ENCODE peak calls at places on chromosomes 11 and 22, in nine cellular contexts. One of them, this sample, is unnamed.

GRCh38 chr11:69217276-69218105 is 61.8 kb downstream of the SMIM38 start:
- DNase-seq in CD8-positive, alpha-beta memory T cell: no peak
- DNase-seq in fibroblast of villous mesenchyme: no peak
- DNase-seq in G401: peak; percentile 68
- DNase-seq in activated naive CD4-positive, alpha-beta T cell treated with anti-CD3 and anti-CD28 coated beads, Interleukin-2, amount 50 U/mL, for 16 hours: peak; percentile 9
- DNase-seq in EL: no peak
- DNase-seq in WTC11: peak; percentile 9
- DNase-seq in left lung: no peak
- DNase-seq in HT1080: no peak
- DNase-seq in this sample: peak; percentile 1

GRCh38 chr11:86041975-86042378 is 26.9 kb downstream of the PICALM start:
- DNase-seq in CD8-positive, alpha-beta memory T cell: peak; percentile 37
- DNase-seq in fibroblast of villous mesenchyme: peak; percentile 94
- DNase-seq in G401: peak; percentile 90
- DNase-seq in activated naive CD4-positive, alpha-beta T cell treated with anti-CD3 and anti-CD28 coated beads, Interleukin-2, amount 50 U/mL, for 16 hours: peak; percentile 14
- DNase-seq in EL: peak; percentile 93
- DNase-seq in WTC11: peak; percentile 63
- DNase-seq in left lung: no peak
- DNase-seq in HT1080: peak; percentile 84
- DNase-seq in this sample: peak; percentile 37

GRCh38 chr11:95108671-95109551 is 19.3 kb downstream of the ENDOD1 start:
- DNase-seq in CD8-positive, alpha-beta memory T cell: no peak
- DNase-seq in fibroblast of villous mesenchyme: peak; percentile 83
- DNase-seq in G401: peak; percentile 68
- DNase-seq in activated naive CD4-positive, alpha-beta T cell treated with anti-CD3 and anti-CD28 coated beads, Interleukin-2, amount 50 U/mL, for 16 hours: no peak
- DNase-seq in EL: peak; percentile 36
- DNase-seq in WTC11: no peak
- DNase-seq in left lung: no peak
- DNase-seq in HT1080: peak; percentile 84
- DNase-seq in this sample: no peak

GRCh38 chr22:37749831-37750595 is 53.2 kb downstream of the TRIOBP start:
- DNase-seq in CD8-positive, alpha-beta memory T cell: no peak
- DNase-seq in fibroblast of villous mesenchyme: peak; percentile 72
- DNase-seq in G401: no peak
- DNase-seq in activated naive CD4-positive, alpha-beta T cell treated with anti-CD3 and anti-CD28 coated beads, Interleukin-2, amount 50 U/mL, for 16 hours: no peak
- DNase-seq in EL: peak; percentile 75
- DNase-seq in WTC11: no peak
- DNase-seq in left lung: no peak
- DNase-seq in HT1080: no peak
- DNase-seq in this sample: no peak

GRCh38 chr11:130426223-130427048 is 2.0 kb downstream of the ADAMTS8 start:
- DNase-seq in CD8-positive, alpha-beta memory T cell: no peak
- DNase-seq in fibroblast of villous mesenchyme: no peak
- DNase-seq in G401: no peak
- DNase-seq in activated naive CD4-positive, alpha-beta T cell treated with anti-CD3 and anti-CD28 coated beads, Interleukin-2, amount 50 U/mL, for 16 hours: no peak
- DNase-seq in EL: no peak
- DNase-seq in WTC11: no peak
- DNase-seq in left lung: no peak
- DNase-seq in HT1080: no peak
- DNase-seq in this sample: no peak

GRCh38 chr11:57742087-57742452 is 779 bp downstream of the SELENOH start:
- DNase-seq in CD8-positive, alpha-beta memory T cell: no peak
- DNase-seq in fibroblast of villous mesenchyme: no peak
- DNase-seq in G401: no peak
- DNase-seq in activated naive CD4-positive, alpha-beta T cell treated with anti-CD3 and anti-CD28 coated beads, Interleukin-2, amount 50 U/mL, for 16 hours: no peak
- DNase-seq in EL: no peak
- DNase-seq in WTC11: no peak
- DNase-seq in left lung: no peak
- DNase-seq in HT1080: no peak
- DNase-seq in this sample: no peak

GRCh38 chr11:60700689-60701508 is 1.5 kb downstream of the MS4A8 start:
- DNase-seq in CD8-positive, alpha-beta memory T cell: no peak
- DNase-seq in fibroblast of villous mesenchyme: no peak
- DNase-seq in G401: no peak
- DNase-seq in activated naive CD4-positive, alpha-beta T cell treated with anti-CD3 and anti-CD28 coated beads, Interleukin-2, amount 50 U/mL, for 16 hours: no peak
- DNase-seq in EL: peak; percentile 14
- DNase-seq in WTC11: peak; percentile 50
- DNase-seq in left lung: no peak
- DNase-seq in HT1080: peak; percentile 32
- DNase-seq in this sample: no peak

GRCh38 chr11:116192509-116193206 is 580.1 kb downstream of the BUD13 start:
- DNase-seq in CD8-positive, alpha-beta memory T cell: no peak
- DNase-seq in fibroblast of villous mesenchyme: no peak
- DNase-seq in G401: peak; percentile 74
- DNase-seq in activated naive CD4-positive, alpha-beta T cell treated with anti-CD3 and anti-CD28 coated beads, Interleukin-2, amount 50 U/mL, for 16 hours: no peak
- DNase-seq in EL: no peak
- DNase-seq in WTC11: no peak
- DNase-seq in left lung: no peak
- DNase-seq in HT1080: no peak
- DNase-seq in this sample: no peak

GRCh38 chr11:66150140-66150539 is 80.1 kb downstream of the PACS1 start:
- DNase-seq in CD8-positive, alpha-beta memory T cell: no peak
- DNase-seq in fibroblast of villous mesenchyme: peak; percentile 52
- DNase-seq in G401: no peak
- DNase-seq in activated naive CD4-positive, alpha-beta T cell treated with anti-CD3 and anti-CD28 coated beads, Interleukin-2, amount 50 U/mL, for 16 hours: no peak
- DNase-seq in EL: no peak
- DNase-seq in WTC11: no peak
- DNase-seq in left lung: no peak
- DNase-seq in HT1080: no peak
- DNase-seq in this sample: no peak

GRCh38 chr11:129291556-129291955 is 84.1 kb upstream of the BARX2 start:
- DNase-seq in CD8-positive, alpha-beta memory T cell: no peak
- DNase-seq in fibroblast of villous mesenchyme: no peak
- DNase-seq in G401: peak; percentile 33
- DNase-seq in activated naive CD4-positive, alpha-beta T cell treated with anti-CD3 and anti-CD28 coated beads, Interleukin-2, amount 50 U/mL, for 16 hours: no peak
- DNase-seq in EL: no peak
- DNase-seq in WTC11: no peak
- DNase-seq in left lung: no peak
- DNase-seq in HT1080: no peak
- DNase-seq in this sample: no peak

GRCh38 chr22:23070418-23071162 is at the start of gene GNAZ:
- DNase-seq in CD8-positive, alpha-beta memory T cell: no peak
- DNase-seq in fibroblast of villous mesenchyme: no peak
- DNase-seq in G401: peak; percentile 43
- DNase-seq in activated naive CD4-positive, alpha-beta T cell treated with anti-CD3 and anti-CD28 coated beads, Interleukin-2, amount 50 U/mL, for 16 hours: peak; percentile 16
- DNase-seq in EL: peak; percentile 41
- DNase-seq in WTC11: peak; percentile 51
- DNase-seq in left lung: peak; percentile 77
- DNase-seq in HT1080: no peak
- DNase-seq in this sample: no peak

GRCh38 chr11:3014314-3014938 is 22.3 kb upstream of the NAP1L4 start:
- DNase-seq in CD8-positive, alpha-beta memory T cell: peak; percentile 56
- DNase-seq in fibroblast of villous mesenchyme: no peak
- DNase-seq in G401: no peak
- DNase-seq in activated naive CD4-positive, alpha-beta T cell treated with anti-CD3 and anti-CD28 coated beads, Interleukin-2, amount 50 U/mL, for 16 hours: peak; percentile 52
- DNase-seq in EL: no peak
- DNase-seq in WTC11: no peak
- DNase-seq in left lung: no peak
- DNase-seq in HT1080: no peak
- DNase-seq in this sample: peak; percentile 63

GRCh38 chr22:35703861-35704584 is 13.6 kb upstream of the APOL5 start:
- DNase-seq in CD8-positive, alpha-beta memory T cell: no peak
- DNase-seq in fibroblast of villous mesenchyme: no peak
- DNase-seq in G401: no peak
- DNase-seq in activated naive CD4-positive, alpha-beta T cell treated with anti-CD3 and anti-CD28 coated beads, Interleukin-2, amount 50 U/mL, for 16 hours: no peak
- DNase-seq in EL: no peak
- DNase-seq in WTC11: no peak
- DNase-seq in left lung: no peak
- DNase-seq in HT1080: no peak
- DNase-seq in this sample: no peak

GRCh38 chr11:119375629-119376196 is 5.8 kb downstream of the USP2 start:
- DNase-seq in CD8-positive, alpha-beta memory T cell: no peak
- DNase-seq in fibroblast of villous mesenchyme: peak; percentile 75
- DNase-seq in G401: no peak
- DNase-seq in activated naive CD4-positive, alpha-beta T cell treated with anti-CD3 and anti-CD28 coated beads, Interleukin-2, amount 50 U/mL, for 16 hours: no peak
- DNase-seq in EL: peak; percentile 41
- DNase-seq in WTC11: no peak
- DNase-seq in left lung: no peak
- DNase-seq in HT1080: no peak
- DNase-seq in this sample: no peak

GRCh38 chr11:86473991-86474833 is 99.5 kb downstream of the CCDC81 start:
- DNase-seq in CD8-positive, alpha-beta memory T cell: no peak
- DNase-seq in fibroblast of villous mesenchyme: no peak
- DNase-seq in G401: no peak
- DNase-seq in activated naive CD4-positive, alpha-beta T cell treated with anti-CD3 and anti-CD28 coated beads, Interleukin-2, amount 50 U/mL, for 16 hours: no peak
- DNase-seq in EL: peak; percentile 70
- DNase-seq in WTC11: no peak
- DNase-seq in left lung: no peak
- DNase-seq in HT1080: peak; percentile 87
- DNase-seq in this sample: no peak

GRCh38 chr11:63573881-63574855 is 11.0 kb upstream of the PLAAT2 start:
- DNase-seq in CD8-positive, alpha-beta memory T cell: peak; percentile 6
- DNase-seq in fibroblast of villous mesenchyme: peak; percentile 95
- DNase-seq in G401: no peak
- DNase-seq in activated naive CD4-positive, alpha-beta T cell treated with anti-CD3 and anti-CD28 coated beads, Interleukin-2, amount 50 U/mL, for 16 hours: no peak
- DNase-seq in EL: peak; percentile 72
- DNase-seq in WTC11: no peak
- DNase-seq in left lung: no peak
- DNase-seq in HT1080: peak; percentile 63
- DNase-seq in this sample: peak; percentile 30

GRCh38 chr11:63417174-63417852 is 47.7 kb downstream of the SLC22A9 start:
- DNase-seq in CD8-positive, alpha-beta memory T cell: no peak
- DNase-seq in fibroblast of villous mesenchyme: no peak
- DNase-seq in G401: no peak
- DNase-seq in activated naive CD4-positive, alpha-beta T cell treated with anti-CD3 and anti-CD28 coated beads, Interleukin-2, amount 50 U/mL, for 16 hours: no peak
- DNase-seq in EL: no peak
- DNase-seq in WTC11: no peak
- DNase-seq in left lung: no peak
- DNase-seq in HT1080: no peak
- DNase-seq in this sample: no peak

GRCh38 chr22:23684561-23685031 is 6.2 kb upstream of the RGL4 start:
- DNase-seq in CD8-positive, alpha-beta memory T cell: no peak
- DNase-seq in fibroblast of villous mesenchyme: peak; percentile 13
- DNase-seq in G401: peak; percentile 35
- DNase-seq in activated naive CD4-positive, alpha-beta T cell treated with anti-CD3 and anti-CD28 coated beads, Interleukin-2, amount 50 U/mL, for 16 hours: no peak
- DNase-seq in EL: no peak
- DNase-seq in WTC11: no peak
- DNase-seq in left lung: no peak
- DNase-seq in HT1080: no peak
- DNase-seq in this sample: no peak

GRCh38 chr11:15947681-15948648 is 408.4 kb downstream of the SOX6 start:
- DNase-seq in CD8-positive, alpha-beta memory T cell: no peak
- DNase-seq in fibroblast of villous mesenchyme: no peak
- DNase-seq in G401: no peak
- DNase-seq in activated naive CD4-positive, alpha-beta T cell treated with anti-CD3 and anti-CD28 coated beads, Interleukin-2, amount 50 U/mL, for 16 hours: no peak
- DNase-seq in EL: no peak
- DNase-seq in WTC11: no peak
- DNase-seq in left lung: no peak
- DNase-seq in HT1080: no peak
- DNase-seq in this sample: no peak

GRCh38 chr11:64971421-64972233 is at the start of gene MAJIN:
- DNase-seq in CD8-positive, alpha-beta memory T cell: peak; percentile 77
- DNase-seq in fibroblast of villous mesenchyme: peak; percentile 80
- DNase-seq in G401: peak; percentile 84
- DNase-seq in activated naive CD4-positive, alpha-beta T cell treated with anti-CD3 and anti-CD28 coated beads, Interleukin-2, amount 50 U/mL, for 16 hours: peak; percentile 91
- DNase-seq in EL: peak; percentile 19
- DNase-seq in WTC11: peak; percentile 81
- DNase-seq in left lung: peak; percentile 94
- DNase-seq in HT1080: no peak
- DNase-seq in this sample: peak; percentile 90